ENCODE peak calls at places on chromosomes 6 and 20, in five cellular contexts. One of them, this sample, is unnamed.

GRCh38 chr20:16580596-16580995 is 7.3 kb upstream of the KIF16B start:
- DNase-seq in H9: no peak
- DNase-seq in hepatocyte: no peak
- DNase-seq in fibroblast of lung: no peak
- DNase-seq in PC-3: no peak
- DNase-seq in this sample: no peak

GRCh38 chr6:138514860-138515540 is 15.7 kb upstream of the NHSL1 start:
- DNase-seq in H9: no peak
- DNase-seq in hepatocyte: no peak
- DNase-seq in fibroblast of lung: no peak
- DNase-seq in PC-3: no peak
- DNase-seq in this sample: no peak

GRCh38 chr20:44342240-44342639 is 5.4 kb downstream of the R3HDML start:
- DNase-seq in H9: no peak
- DNase-seq in hepatocyte: no peak
- DNase-seq in fibroblast of lung: peak; percentile 11
- DNase-seq in PC-3: no peak
- DNase-seq in this sample: no peak

GRCh38 chr6:5833120-5833519 is 173.6 kb downstream of the NRN1 start:
- DNase-seq in H9: no peak
- DNase-seq in hepatocyte: no peak
- DNase-seq in fibroblast of lung: no peak
- DNase-seq in PC-3: no peak
- DNase-seq in this sample: no peak

GRCh38 chr20:50813801-50814200 is 18.9 kb downstream of the BCAS4 start:
- DNase-seq in H9: no peak
- DNase-seq in hepatocyte: no peak
- DNase-seq in fibroblast of lung: no peak
- DNase-seq in PC-3: no peak
- DNase-seq in this sample: no peak

GRCh38 chr6:100573169-100573568 is 108.4 kb upstream of the SIM1 start:
- DNase-seq in H9: no peak
- DNase-seq in hepatocyte: no peak
- DNase-seq in fibroblast of lung: peak; percentile 57
- DNase-seq in PC-3: peak; percentile 60
- DNase-seq in this sample: no peak

GRCh38 chr6:119073307-119074051 is 5.0 kb downstream of the FAM184A start:
- DNase-seq in H9: no peak
- DNase-seq in hepatocyte: no peak
- DNase-seq in fibroblast of lung: no peak
- DNase-seq in PC-3: no peak
- DNase-seq in this sample: no peak

GRCh38 chr6:31740397-31741223 is 805 bp downstream of the MSH5 start:
- DNase-seq in H9: no peak
- DNase-seq in hepatocyte: no peak
- DNase-seq in fibroblast of lung: no peak
- DNase-seq in PC-3: no peak
- DNase-seq in this sample: no peak

GRCh38 chr20:22768779-22769178 is 184.4 kb upstream of the FOXA2 start:
- DNase-seq in H9: no peak
- DNase-seq in hepatocyte: no peak
- DNase-seq in fibroblast of lung: no peak
- DNase-seq in PC-3: peak; percentile 74
- DNase-seq in this sample: no peak

GRCh38 chr20:38217791-38218565 is 42.6 kb downstream of the KIAA1755 start:
- DNase-seq in H9: no peak
- DNase-seq in hepatocyte: peak; percentile 75
- DNase-seq in fibroblast of lung: peak; percentile 97
- DNase-seq in PC-3: peak; percentile 93
- DNase-seq in this sample: no peak

GRCh38 chr6:42375905-42376304 is 75.8 kb downstream of the TRERF1 start:
- DNase-seq in H9: no peak
- DNase-seq in hepatocyte: no peak
- DNase-seq in fibroblast of lung: no peak
- DNase-seq in PC-3: no peak
- DNase-seq in this sample: no peak

GRCh38 chr6:168158280-168158979 is 79.4 kb upstream of the FRMD1 start:
- DNase-seq in H9: peak; percentile 27
- DNase-seq in hepatocyte: no peak
- DNase-seq in fibroblast of lung: peak; percentile 13
- DNase-seq in PC-3: no peak
- DNase-seq in this sample: peak; percentile 62

GRCh38 chr6:106688177-106688951 is 59.0 kb downstream of the QRSL1 start:
- DNase-seq in H9: no peak
- DNase-seq in hepatocyte: no peak
- DNase-seq in fibroblast of lung: no peak
- DNase-seq in PC-3: peak; percentile 55
- DNase-seq in this sample: no peak

GRCh38 chr6:3596736-3597135 is 139.9 kb upstream of the SLC22A23 start:
- DNase-seq in H9: no peak
- DNase-seq in hepatocyte: no peak
- DNase-seq in fibroblast of lung: no peak
- DNase-seq in PC-3: no peak
- DNase-seq in this sample: no peak

GRCh38 chr20:23652926-23653325 is 15.2 kb upstream of the CST3 start:
- DNase-seq in H9: no peak
- DNase-seq in hepatocyte: no peak
- DNase-seq in fibroblast of lung: no peak
- DNase-seq in PC-3: no peak
- DNase-seq in this sample: no peak

GRCh38 chr6:3438190-3439167 is 18.4 kb downstream of the SLC22A23 start:
- DNase-seq in H9: no peak
- DNase-seq in hepatocyte: peak; percentile 72
- DNase-seq in fibroblast of lung: peak; percentile 90
- DNase-seq in PC-3: peak; percentile 88
- DNase-seq in this sample: no peak

GRCh38 chr6:2505624-2506023 is 245.1 kb downstream of the MYLK4 start:
- DNase-seq in H9: peak; percentile 77
- DNase-seq in hepatocyte: no peak
- DNase-seq in fibroblast of lung: no peak
- DNase-seq in PC-3: peak; percentile 38
- DNase-seq in this sample: peak; percentile 69

GRCh38 chr20:49809803-49810359 is 2.7 kb upstream of the SLC9A8 start:
- DNase-seq in H9: no peak
- DNase-seq in hepatocyte: no peak
- DNase-seq in fibroblast of lung: no peak
- DNase-seq in PC-3: no peak
- DNase-seq in this sample: no peak

GRCh38 chr20:25984933-25985332 is 288.3 kb upstream of the ZNF337 start:
- DNase-seq in H9: no peak
- DNase-seq in hepatocyte: no peak
- DNase-seq in fibroblast of lung: no peak
- DNase-seq in PC-3: no peak
- DNase-seq in this sample: no peak

GRCh38 chr20:35207950-35208611 is 18.4 kb upstream of the MMP24 start:
- DNase-seq in H9: peak; percentile 71
- DNase-seq in hepatocyte: peak; percentile 88
- DNase-seq in fibroblast of lung: peak; percentile 57
- DNase-seq in PC-3: peak; percentile 86
- DNase-seq in this sample: no peak

GRCh38 chr20:14925286-14925685 is 587.9 kb upstream of the FLRT3 start:
- DNase-seq in H9: no peak
- DNase-seq in hepatocyte: no peak
- DNase-seq in fibroblast of lung: peak; percentile 25
- DNase-seq in PC-3: peak; percentile 68
- DNase-seq in this sample: no peak

GRCh38 chr6:149860834-149861602 is 3.1 kb downstream of the LRP11 start:
- DNase-seq in H9: no peak
- DNase-seq in hepatocyte: no peak
- DNase-seq in fibroblast of lung: no peak
- DNase-seq in PC-3: no peak
- DNase-seq in this sample: no peak

GRCh38 chr6:53216301-53216700 is 67.7 kb upstream of the GCM1 start:
- DNase-seq in H9: no peak
- DNase-seq in hepatocyte: no peak
- DNase-seq in fibroblast of lung: no peak
- DNase-seq in PC-3: no peak
- DNase-seq in this sample: no peak

GRCh38 chr6:44504321-44504761 is 116.8 kb downstream of the CDC5L start:
- DNase-seq in H9: peak; percentile 10
- DNase-seq in hepatocyte: no peak
- DNase-seq in fibroblast of lung: peak; percentile 97
- DNase-seq in PC-3: no peak
- DNase-seq in this sample: peak; percentile 62

GRCh38 chr20:52150440-52151258 is 40.9 kb downstream of the ZFP64 start:
- DNase-seq in H9: no peak
- DNase-seq in hepatocyte: peak; percentile 55
- DNase-seq in fibroblast of lung: peak; percentile 37
- DNase-seq in PC-3: peak; percentile 76
- DNase-seq in this sample: no peak

GRCh38 chr6:98824163-98824906 is 10.0 kb upstream of the POU3F2 start:
- DNase-seq in H9: peak; percentile 72
- DNase-seq in hepatocyte: no peak
- DNase-seq in fibroblast of lung: peak; percentile 53
- DNase-seq in PC-3: no peak
- DNase-seq in this sample: peak; percentile 67

GRCh38 chr6:53273356-53273755 is 75.4 kb downstream of the ELOVL5 start:
- DNase-seq in H9: no peak
- DNase-seq in hepatocyte: no peak
- DNase-seq in fibroblast of lung: no peak
- DNase-seq in PC-3: no peak
- DNase-seq in this sample: no peak

GRCh38 chr6:13435477-13435876 is 51.9 kb downstream of the GFOD1 start:
- DNase-seq in H9: no peak
- DNase-seq in hepatocyte: no peak
- DNase-seq in fibroblast of lung: no peak
- DNase-seq in PC-3: no peak
- DNase-seq in this sample: no peak

GRCh38 chr6:89311853-89312531 is 3.1 kb downstream of the GABRR2 start:
- DNase-seq in H9: peak; percentile 83
- DNase-seq in hepatocyte: peak; percentile 62
- DNase-seq in fibroblast of lung: peak; percentile 77
- DNase-seq in PC-3: peak; percentile 48
- DNase-seq in this sample: no peak
- TF ChIP-seq CTCF in H9: peak; percentile 81
- TF ChIP-seq CTCF in hepatocyte: peak; percentile 69
- TF ChIP-seq CTCF in fibroblast of lung: peak; percentile 67
- TF ChIP-seq CTCF in PC-3: peak; percentile 37
- TF ChIP-seq CTCF in this sample: peak; percentile 69

GRCh38 chr20:20720158-20720557 is 7.7 kb upstream of the RALGAPA2 start:
- DNase-seq in H9: no peak
- DNase-seq in hepatocyte: no peak
- DNase-seq in fibroblast of lung: no peak
- DNase-seq in PC-3: no peak
- DNase-seq in this sample: no peak

GRCh38 chr20:20719411-20719810 is 7.0 kb upstream of the RALGAPA2 start:
- DNase-seq in H9: no peak
- DNase-seq in hepatocyte: no peak
- DNase-seq in fibroblast of lung: no peak
- DNase-seq in PC-3: no peak
- DNase-seq in this sample: no peak

GRCh38 chr20:20721489-20721888 is 9.0 kb upstream of the RALGAPA2 start:
- DNase-seq in H9: no peak
- DNase-seq in hepatocyte: no peak
- DNase-seq in fibroblast of lung: no peak
- DNase-seq in PC-3: no peak
- DNase-seq in this sample: no peak
- TF ChIP-seq CTCF in H9: peak; percentile 38
- TF ChIP-seq CTCF in hepatocyte: no peak
- TF ChIP-seq CTCF in fibroblast of lung: no peak
- TF ChIP-seq CTCF in PC-3: no peak
- TF ChIP-seq CTCF in this sample: no peak

GRCh38 chr6:132456700-132457143 is 55.4 kb upstream of the MOXD1 start:
- DNase-seq in H9: no peak
- DNase-seq in hepatocyte: peak; percentile 7
- DNase-seq in fibroblast of lung: no peak
- DNase-seq in PC-3: no peak
- DNase-seq in this sample: no peak
- TF ChIP-seq CTCF in H9: no peak
- TF ChIP-seq CTCF in hepatocyte: no peak
- TF ChIP-seq CTCF in fibroblast of lung: no peak
- TF ChIP-seq CTCF in PC-3: no peak
- TF ChIP-seq CTCF in this sample: no peak

GRCh38 chr6:135146160-135146920 is 34.8 kb upstream of the MYB start:
- DNase-seq in H9: no peak
- DNase-seq in hepatocyte: no peak
- DNase-seq in fibroblast of lung: peak; percentile 91
- DNase-seq in PC-3: peak; percentile 11
- DNase-seq in this sample: no peak

GRCh38 chr6:135147637-135148592 is 33.2 kb upstream of the MYB start:
- DNase-seq in H9: no peak
- DNase-seq in hepatocyte: no peak
- DNase-seq in fibroblast of lung: no peak
- DNase-seq in PC-3: no peak
- DNase-seq in this sample: no peak

GRCh38 chr6:135141728-135142127 is 39.4 kb upstream of the MYB start:
- DNase-seq in H9: no peak
- DNase-seq in hepatocyte: no peak
- DNase-seq in fibroblast of lung: no peak
- DNase-seq in PC-3: no peak
- DNase-seq in this sample: no peak

GRCh38 chr6:135145509-135145865 is 35.6 kb upstream of the MYB start:
- DNase-seq in H9: no peak
- DNase-seq in hepatocyte: no peak
- DNase-seq in fibroblast of lung: peak; percentile 33
- DNase-seq in PC-3: no peak
- DNase-seq in this sample: no peak

DNA sequence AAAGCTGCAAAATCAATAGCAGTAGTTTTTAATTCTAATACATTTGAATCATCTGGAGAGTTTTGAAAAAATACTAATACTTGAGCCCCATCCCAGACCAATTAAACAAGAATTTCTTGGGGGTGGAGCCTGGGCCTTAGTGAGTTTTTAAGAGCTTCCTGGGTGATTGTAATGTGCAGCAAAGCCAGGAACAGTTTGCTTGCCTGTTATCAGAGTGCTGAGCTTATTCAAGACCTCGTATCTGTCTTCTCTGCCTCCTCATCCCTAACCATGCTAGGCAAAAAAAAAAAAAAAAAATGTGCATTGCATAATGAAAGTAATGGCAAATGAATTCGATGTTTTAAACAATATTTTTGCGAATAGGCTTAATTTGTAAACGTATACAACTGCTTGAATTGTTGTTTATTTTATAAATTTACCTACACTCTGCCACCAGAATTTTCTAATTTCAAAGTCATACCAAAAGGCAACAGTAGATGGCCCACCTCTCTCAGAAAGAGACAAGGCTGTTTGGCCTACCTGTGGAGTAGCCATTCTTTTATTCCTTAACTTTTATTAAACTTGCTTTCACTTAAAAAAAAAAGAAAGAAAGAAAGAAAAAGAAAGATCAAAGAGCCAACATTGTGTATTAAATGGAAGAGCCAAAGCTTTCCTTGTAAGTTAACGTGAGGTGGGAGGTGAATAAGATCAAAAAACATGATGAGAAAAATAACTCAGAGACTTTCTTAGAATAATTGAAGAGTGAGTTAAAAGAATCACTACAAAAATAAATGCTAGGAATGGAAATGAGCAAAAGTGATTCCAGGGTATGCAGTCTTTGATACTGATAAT is 36.2 kb upstream of the MYB start:
- DNase-seq in H9: no peak
- DNase-seq in hepatocyte: peak; percentile 15
- DNase-seq in fibroblast of lung: peak; percentile 29
- DNase-seq in PC-3: peak; percentile 58
- DNase-seq in this sample: no peak
- TF ChIP-seq CTCF in H9: peak; percentile 79
- TF ChIP-seq CTCF in hepatocyte: peak; percentile 62
- TF ChIP-seq CTCF in fibroblast of lung: peak; percentile 49
- TF ChIP-seq CTCF in PC-3: peak; percentile 69
- TF ChIP-seq CTCF in this sample: peak; percentile 73